ENCODE peak calls at places on chromosomes 16 and 17, in five cellular contexts. One of them, this sample, is unnamed.
A peak's percentile ranks its signal among the peaks of the same experiment; 100 is the strongest.

GRCh38 chr17:44581868-44582267 is 24.6 kb downstream of the FZD2 start:
- DNase-seq in fibroblast of lung: no peak
- DNase-seq in CD8-positive, alpha-beta T cell: no peak
- DNase-seq in BE2C: peak; percentile 34
- DNase-seq in BJ: no peak
- DNase-seq in this sample: no peak

GRCh38 chr16:49620158-49620867 is 235.6 kb downstream of the ZNF423 start:
- DNase-seq in fibroblast of lung: peak; percentile 76
- DNase-seq in CD8-positive, alpha-beta T cell: no peak
- DNase-seq in BE2C: peak; percentile 97
- DNase-seq in BJ: no peak
- DNase-seq in this sample: no peak

GRCh38 chr16:31105677-31106213 is 2.4 kb upstream of the BCKDK start:
- DNase-seq in fibroblast of lung: peak; percentile 32
- DNase-seq in CD8-positive, alpha-beta T cell: peak; percentile 88
- DNase-seq in BE2C: peak; percentile 93
- DNase-seq in BJ: no peak
- DNase-seq in this sample: no peak

GRCh38 chr17:43917348-43918025 is 10.2 kb upstream of the MPP2 start:
- DNase-seq in fibroblast of lung: peak; percentile 19
- DNase-seq in CD8-positive, alpha-beta T cell: peak; percentile 74
- DNase-seq in BE2C: no peak
- DNase-seq in BJ: no peak
- DNase-seq in this sample: no peak

GRCh38 chr16:51762081-51762995 is 611.3 kb upstream of the SALL1 start:
- DNase-seq in fibroblast of lung: peak; percentile 69
- DNase-seq in CD8-positive, alpha-beta T cell: no peak
- DNase-seq in BE2C: peak; percentile 86
- DNase-seq in BJ: peak; percentile 2
- DNase-seq in this sample: no peak

GRCh38 chr16:48432136-48432535 is 46.9 kb upstream of the SIAH1 start:
- DNase-seq in fibroblast of lung: no peak
- DNase-seq in CD8-positive, alpha-beta T cell: no peak
- DNase-seq in BE2C: no peak
- DNase-seq in BJ: no peak
- DNase-seq in this sample: no peak

GRCh38 chr17:28698253-28698941 is 13.3 kb downstream of the PROCA1 start:
- DNase-seq in fibroblast of lung: no peak
- DNase-seq in CD8-positive, alpha-beta T cell: no peak
- DNase-seq in BE2C: no peak
- DNase-seq in BJ: no peak
- DNase-seq in this sample: peak; percentile 83

GRCh38 chr17:75457047-75457654 is 716 bp downstream of the TMEM94 start:
- DNase-seq in fibroblast of lung: peak; percentile 69
- DNase-seq in CD8-positive, alpha-beta T cell: peak; percentile 51
- DNase-seq in BE2C: peak; percentile 76
- DNase-seq in BJ: no peak
- DNase-seq in this sample: no peak

GRCh38 chr16:31477220-31478216 is 5.4 kb upstream of the SLC5A2 start:
- DNase-seq in fibroblast of lung: no peak
- DNase-seq in CD8-positive, alpha-beta T cell: peak; percentile 63
- DNase-seq in BE2C: no peak
- DNase-seq in BJ: no peak
- DNase-seq in this sample: no peak

GRCh38 chr16:17416461-17417221 is 54.1 kb downstream of the XYLT1 start:
- DNase-seq in fibroblast of lung: peak; percentile 51
- DNase-seq in CD8-positive, alpha-beta T cell: peak; percentile 70
- DNase-seq in BE2C: no peak
- DNase-seq in BJ: no peak
- DNase-seq in this sample: no peak

GRCh38 chr17:11795906-11796305 is 197.6 kb downstream of the DNAH9 start:
- DNase-seq in fibroblast of lung: no peak
- DNase-seq in CD8-positive, alpha-beta T cell: no peak
- DNase-seq in BE2C: no peak
- DNase-seq in BJ: no peak
- DNase-seq in this sample: no peak

GRCh38 chr16:68744744-68745280 is 7.7 kb downstream of the CDH1 start:
- DNase-seq in fibroblast of lung: peak; percentile 30
- DNase-seq in CD8-positive, alpha-beta T cell: no peak
- DNase-seq in BE2C: no peak
- DNase-seq in BJ: no peak
- DNase-seq in this sample: no peak

GRCh38 chr17:5467416-5467815 is 1.4 kb downstream of the DHX33 start:
- DNase-seq in fibroblast of lung: peak; percentile 1
- DNase-seq in CD8-positive, alpha-beta T cell: no peak
- DNase-seq in BE2C: no peak
- DNase-seq in BJ: no peak
- DNase-seq in this sample: no peak

GRCh38 chr17:41063449-41063848 is 2.2 kb downstream of the KRTAP2-4 start:
- DNase-seq in fibroblast of lung: no peak
- DNase-seq in CD8-positive, alpha-beta T cell: no peak
- DNase-seq in BE2C: no peak
- DNase-seq in BJ: no peak
- DNase-seq in this sample: no peak

GRCh38 chr17:72922223-72922622 is 170.3 kb downstream of the SLC39A11 start:
- DNase-seq in fibroblast of lung: no peak
- DNase-seq in CD8-positive, alpha-beta T cell: no peak
- DNase-seq in BE2C: no peak
- DNase-seq in BJ: no peak
- DNase-seq in this sample: no peak

GRCh38 chr17:44267818-44268490 is at the start of gene SLC4A1:
- DNase-seq in fibroblast of lung: no peak
- DNase-seq in CD8-positive, alpha-beta T cell: no peak
- DNase-seq in BE2C: no peak
- DNase-seq in BJ: no peak
- DNase-seq in this sample: no peak

GRCh38 chr16:1102921-1103648 is 7.0 kb upstream of the C1QTNF8 start:
- DNase-seq in fibroblast of lung: no peak
- DNase-seq in CD8-positive, alpha-beta T cell: peak; percentile 82
- DNase-seq in BE2C: peak; percentile 75
- DNase-seq in BJ: no peak
- DNase-seq in this sample: no peak

GRCh38 chr16:8807189-8807588 is 9.6 kb downstream of the PMM2 start:
- DNase-seq in fibroblast of lung: no peak
- DNase-seq in CD8-positive, alpha-beta T cell: no peak
- DNase-seq in BE2C: no peak
- DNase-seq in BJ: no peak
- DNase-seq in this sample: no peak

GRCh38 chr17:28325221-28325620 is 6.2 kb downstream of the TMEM97 start:
- DNase-seq in fibroblast of lung: no peak
- DNase-seq in CD8-positive, alpha-beta T cell: peak; percentile 13
- DNase-seq in BE2C: no peak
- DNase-seq in BJ: no peak
- DNase-seq in this sample: no peak

GRCh38 chr17:2421315-2422147 is 20.7 kb upstream of the MNT start:
- DNase-seq in fibroblast of lung: no peak
- DNase-seq in CD8-positive, alpha-beta T cell: no peak
- DNase-seq in BE2C: no peak
- DNase-seq in BJ: no peak
- DNase-seq in this sample: no peak

GRCh38 chr16:4566144-4566543 is 10.0 kb downstream of the C16orf96 start:
- DNase-seq in fibroblast of lung: no peak
- DNase-seq in CD8-positive, alpha-beta T cell: no peak
- DNase-seq in BE2C: no peak
- DNase-seq in BJ: no peak
- DNase-seq in this sample: no peak

GRCh38 chr17:65191805-65192740 is 54.9 kb downstream of the RGS9 start:
- DNase-seq in fibroblast of lung: peak; percentile 79
- DNase-seq in CD8-positive, alpha-beta T cell: no peak
- DNase-seq in BE2C: no peak
- DNase-seq in BJ: no peak
- DNase-seq in this sample: no peak

GRCh38 chr17:34386925-34387550 is 24.0 kb upstream of the CCL1 start:
- DNase-seq in fibroblast of lung: peak; percentile 2
- DNase-seq in CD8-positive, alpha-beta T cell: no peak
- DNase-seq in BE2C: no peak
- DNase-seq in BJ: no peak
- DNase-seq in this sample: no peak

GRCh38 chr16:11224096-11224893 is 31.7 kb downstream of the SOCS1 start:
- DNase-seq in fibroblast of lung: no peak
- DNase-seq in CD8-positive, alpha-beta T cell: peak; percentile 72
- DNase-seq in BE2C: no peak
- DNase-seq in BJ: no peak
- DNase-seq in this sample: no peak

GRCh38 chr16:1932050-1933028 is 10.7 kb downstream of the MSRB1 start:
- DNase-seq in fibroblast of lung: peak; percentile 23
- DNase-seq in CD8-positive, alpha-beta T cell: no peak
- DNase-seq in BE2C: peak; percentile 67
- DNase-seq in BJ: no peak
- DNase-seq in this sample: no peak

GRCh38 chr16:70697601-70698170 is 11.8 kb upstream of the MTSS2 start:
- DNase-seq in fibroblast of lung: peak; percentile 72
- DNase-seq in CD8-positive, alpha-beta T cell: no peak
- DNase-seq in BE2C: no peak
- DNase-seq in BJ: peak; percentile 59
- DNase-seq in this sample: no peak

GRCh38 chr17:9981344-9981915 is 76.4 kb upstream of the RCVRN start:
- DNase-seq in fibroblast of lung: no peak
- DNase-seq in CD8-positive, alpha-beta T cell: no peak
- DNase-seq in BE2C: no peak
- DNase-seq in BJ: no peak
- DNase-seq in this sample: no peak

GRCh38 chr17:21020622-21021021 is 22.2 kb downstream of the USP22 start:
- DNase-seq in fibroblast of lung: no peak
- DNase-seq in CD8-positive, alpha-beta T cell: no peak
- DNase-seq in BE2C: no peak
- DNase-seq in BJ: no peak
- DNase-seq in this sample: no peak

GRCh38 chr16:20937736-20938135 is 37.2 kb downstream of the LYRM1 start:
- DNase-seq in fibroblast of lung: no peak
- DNase-seq in CD8-positive, alpha-beta T cell: no peak
- DNase-seq in BE2C: no peak
- DNase-seq in BJ: no peak
- DNase-seq in this sample: no peak

GRCh38 chr17:80755650-80756405 is 211.2 kb downstream of the RPTOR start:
- DNase-seq in fibroblast of lung: no peak
- DNase-seq in CD8-positive, alpha-beta T cell: no peak
- DNase-seq in BE2C: no peak
- DNase-seq in BJ: no peak
- DNase-seq in this sample: no peak
- TF ChIP-seq CTCF in fibroblast of lung: no peak
- TF ChIP-seq CTCF in CD8-positive, alpha-beta T cell: no peak
- TF ChIP-seq CTCF in BE2C: peak; percentile 44
- TF ChIP-seq CTCF in BJ: peak; percentile 38
- TF ChIP-seq CTCF in this sample: peak; percentile 31

DNA sequence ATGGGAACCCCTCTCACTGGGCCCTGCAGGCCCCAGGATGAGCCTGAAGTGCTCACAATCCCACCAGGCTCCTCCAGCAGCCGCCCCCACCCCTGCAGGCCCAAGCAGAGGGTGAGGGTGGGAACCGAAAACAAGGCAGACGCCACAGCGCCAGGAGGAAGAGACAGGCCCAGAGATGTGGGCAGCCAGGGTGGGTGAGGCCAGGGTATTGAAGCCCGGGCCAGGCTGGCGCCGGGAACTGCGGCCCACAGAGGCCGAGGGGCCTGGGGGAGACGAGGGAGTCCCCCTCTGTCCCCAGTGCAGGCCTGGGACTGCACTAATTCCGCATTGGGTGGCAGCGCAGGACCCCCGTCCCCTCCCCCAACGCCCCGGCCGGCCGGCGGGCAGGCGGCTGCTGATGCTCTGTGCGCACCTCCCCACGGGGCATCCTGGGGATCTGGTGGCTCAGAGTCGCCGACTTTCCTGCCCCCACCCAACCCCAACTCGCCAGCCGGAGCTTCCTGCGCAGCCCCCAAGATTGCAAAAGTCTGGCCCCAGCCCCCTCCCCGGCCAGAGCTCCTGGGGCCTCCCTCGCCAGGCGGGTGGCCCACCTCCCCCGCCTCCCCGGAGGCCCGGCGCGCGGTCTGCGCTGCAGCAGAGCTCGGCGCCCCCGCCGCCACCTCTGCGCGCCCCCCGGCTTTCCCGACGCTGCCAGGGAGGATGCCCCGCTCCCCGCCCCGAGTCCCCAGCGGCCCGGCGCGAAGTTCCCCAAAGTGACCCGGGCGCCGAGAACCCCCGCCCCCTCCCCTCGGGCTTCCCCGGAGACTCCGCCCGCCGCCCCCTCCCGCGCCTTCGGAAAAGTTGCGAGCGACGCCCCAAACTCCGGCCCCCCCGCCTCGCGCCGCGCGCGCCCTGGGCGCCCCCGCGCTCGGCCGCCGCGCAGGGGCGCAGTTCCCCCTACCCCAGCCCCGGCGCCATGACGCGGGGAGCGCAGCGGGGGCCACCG is 107.8 kb downstream of the ENGASE start:
- DNase-seq in fibroblast of lung: no peak
- DNase-seq in CD8-positive, alpha-beta T cell: no peak
- DNase-seq in BE2C: no peak
- DNase-seq in BJ: no peak
- DNase-seq in this sample: no peak
- H3K4me3 ChIP-seq in fibroblast of lung: no peak overlapping the region
- H3K4me3 ChIP-seq in CD8-positive, alpha-beta T cell: no peak overlapping the region
- H3K4me3 ChIP-seq in BE2C: no peak overlapping the region
- H3K4me3 ChIP-seq in BJ: no peak overlapping the region
- H3K4me3 ChIP-seq in this sample: no peak overlapping the region

DNA sequence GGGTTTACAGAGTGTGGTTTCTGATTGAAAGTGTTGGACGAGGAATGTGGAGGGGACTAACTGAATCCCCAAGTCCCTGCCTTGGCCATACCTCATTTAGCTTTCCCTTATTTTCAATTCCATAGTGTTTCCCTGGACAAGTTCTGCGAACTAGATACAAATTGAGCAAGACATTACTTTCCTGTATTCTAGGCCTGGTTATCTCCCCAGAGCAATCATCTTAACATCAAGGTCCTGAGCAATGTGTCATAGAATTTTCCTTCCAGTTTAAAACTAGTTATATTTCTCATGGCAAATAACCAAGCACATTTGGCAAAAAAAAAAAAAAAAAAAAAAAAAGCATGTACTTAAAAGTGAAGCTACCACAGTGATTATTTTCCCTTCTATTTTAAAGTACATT is 330.1 kb downstream of the CDH11 start:
- DNase-seq in fibroblast of lung: peak; percentile 53
- DNase-seq in CD8-positive, alpha-beta T cell: no peak
- DNase-seq in BE2C: no peak
- DNase-seq in BJ: no peak
- DNase-seq in this sample: no peak
- TF ChIP-seq CTCF in fibroblast of lung: no peak
- TF ChIP-seq CTCF in CD8-positive, alpha-beta T cell: no peak
- TF ChIP-seq CTCF in BE2C: no peak
- TF ChIP-seq CTCF in BJ: no peak
- TF ChIP-seq CTCF in this sample: no peak

DNA sequence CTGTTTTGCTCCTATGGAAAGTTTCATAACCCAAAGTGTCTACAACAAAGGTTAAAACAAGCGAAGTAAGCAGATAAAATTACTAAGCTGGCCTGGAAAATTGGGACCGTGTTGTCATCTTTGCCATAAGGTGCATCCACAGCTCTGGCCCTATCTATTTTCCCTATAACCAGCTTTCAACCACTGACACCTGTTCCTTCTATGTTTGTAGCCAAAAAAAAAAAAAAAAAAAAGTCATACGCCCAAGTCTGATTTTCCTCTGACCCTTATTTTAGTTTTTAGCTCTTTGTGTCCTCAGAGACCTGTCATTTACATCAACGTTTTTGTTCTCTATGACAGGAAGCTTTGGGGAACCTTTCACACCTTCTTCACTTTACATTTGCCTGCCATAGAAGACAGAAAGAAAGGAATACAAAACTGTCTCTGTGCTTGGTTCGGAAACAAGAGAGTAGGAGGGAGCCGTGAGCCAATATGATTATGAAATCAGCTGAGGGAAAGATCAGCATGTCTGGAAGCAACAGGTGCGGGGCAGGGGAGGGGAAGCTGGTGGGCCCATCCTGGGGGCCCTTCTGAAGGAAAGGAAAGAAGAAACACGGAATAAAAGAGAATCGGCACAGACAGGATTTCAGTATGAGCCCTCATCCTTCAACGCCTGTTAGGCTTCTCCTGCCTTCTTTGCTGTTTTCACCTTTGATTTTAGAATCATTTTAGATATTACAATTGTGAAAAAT is 8.5 kb downstream of the HS3ST3A1 start:
- DNase-seq in fibroblast of lung: peak; percentile 22
- DNase-seq in CD8-positive, alpha-beta T cell: no peak
- DNase-seq in BE2C: no peak
- DNase-seq in BJ: no peak
- DNase-seq in this sample: no peak
- H3K4me3 ChIP-seq in fibroblast of lung: peak overlapping the region; percentile 3
- H3K4me3 ChIP-seq in CD8-positive, alpha-beta T cell: no peak overlapping the region
- H3K4me3 ChIP-seq in BE2C: no peak overlapping the region
- H3K4me3 ChIP-seq in BJ: no peak overlapping the region
- H3K4me3 ChIP-seq in this sample: no peak overlapping the region